ENCODE peak calls at places on chromosome 4, in seven cellular contexts. One of them, this sample, is unnamed.

GRCh38 chr4:124144302-124144701 is 568.2 kb downstream of the ANKRD50 start:
- DNase-seq in transverse colon: no peak
- DNase-seq in brain microvascular endothelial cell: no peak
- DNase-seq in heart left ventricle: no peak
- DNase-seq in MM.1S: no peak
- DNase-seq in A549: no peak
- DNase-seq in CD4-positive, alpha-beta T cell: no peak
- DNase-seq in this sample: no peak

GRCh38 chr4:167222098-167222497 is 12.2 kb downstream of the SPOCK3 start:
- DNase-seq in A549: no peak
- DNase-seq in brain microvascular endothelial cell: no peak
- DNase-seq in heart left ventricle: no peak
- DNase-seq in transverse colon: no peak
- DNase-seq in MM.1S: peak; percentile 56
- DNase-seq in CD4-positive, alpha-beta T cell: no peak
- DNase-seq in this sample: no peak

GRCh38 chr4:147518846-147519767 is 38.2 kb downstream of the EDNRA start:
- DNase-seq in MM.1S: peak; percentile 77
- DNase-seq in CD4-positive, alpha-beta T cell: peak; percentile 35
- DNase-seq in brain microvascular endothelial cell: peak; percentile 81
- DNase-seq in heart left ventricle: peak; percentile 32
- DNase-seq in transverse colon: peak; percentile 45
- DNase-seq in A549: peak; percentile 67
- DNase-seq in this sample: peak; percentile 24

GRCh38 chr4:139297001-139297410 is 4.3 kb upstream of the NAA15 start:
- DNase-seq in MM.1S: peak; percentile 69
- DNase-seq in CD4-positive, alpha-beta T cell: no peak
- DNase-seq in transverse colon: no peak
- DNase-seq in heart left ventricle: no peak
- DNase-seq in brain microvascular endothelial cell: no peak
- DNase-seq in A549: no peak
- DNase-seq in this sample: no peak

GRCh38 chr4:122912810-122913575 is 9.4 kb downstream of the NUDT6 start:
- DNase-seq in brain microvascular endothelial cell: no peak
- DNase-seq in CD4-positive, alpha-beta T cell: no peak
- DNase-seq in transverse colon: no peak
- DNase-seq in MM.1S: no peak
- DNase-seq in heart left ventricle: no peak
- DNase-seq in A549: no peak
- DNase-seq in this sample: no peak

GRCh38 chr4:87032884-87033533 is 98.2 kb downstream of the AFF1 start:
- DNase-seq in A549: no peak
- DNase-seq in MM.1S: no peak
- DNase-seq in brain microvascular endothelial cell: peak; percentile 60
- DNase-seq in transverse colon: no peak
- DNase-seq in heart left ventricle: no peak
- DNase-seq in CD4-positive, alpha-beta T cell: no peak
- DNase-seq in this sample: no peak

GRCh38 chr4:171157462-171158082 is 655.6 kb upstream of the GALNTL6 start:
- DNase-seq in A549: no peak
- DNase-seq in brain microvascular endothelial cell: no peak
- DNase-seq in MM.1S: no peak
- DNase-seq in heart left ventricle: no peak
- DNase-seq in transverse colon: no peak
- DNase-seq in CD4-positive, alpha-beta T cell: no peak
- DNase-seq in this sample: no peak

GRCh38 chr4:77819836-77820679 is 890 bp upstream of the CNOT6L start:
- DNase-seq in heart left ventricle: peak; percentile 95
- DNase-seq in brain microvascular endothelial cell: peak; percentile 71
- DNase-seq in MM.1S: peak; percentile 96
- DNase-seq in CD4-positive, alpha-beta T cell: peak; percentile 93
- DNase-seq in A549: peak; percentile 82
- DNase-seq in transverse colon: peak; percentile 96
- DNase-seq in this sample: peak; percentile 66

GRCh38 chr4:53899544-53900274 is 164.7 kb downstream of the CHIC2 start:
- DNase-seq in brain microvascular endothelial cell: no peak
- DNase-seq in CD4-positive, alpha-beta T cell: no peak
- DNase-seq in heart left ventricle: no peak
- DNase-seq in transverse colon: no peak
- DNase-seq in A549: no peak
- DNase-seq in MM.1S: no peak
- DNase-seq in this sample: no peak

GRCh38 chr4:87657525-87657924 is 7.4 kb downstream of the DMP1 start:
- DNase-seq in heart left ventricle: no peak
- DNase-seq in MM.1S: no peak
- DNase-seq in CD4-positive, alpha-beta T cell: no peak
- DNase-seq in brain microvascular endothelial cell: peak; percentile 64
- DNase-seq in transverse colon: no peak
- DNase-seq in A549: peak; percentile 52
- DNase-seq in this sample: no peak

GRCh38 chr4:119302073-119302832 is 19.7 kb downstream of the FABP2 start:
- DNase-seq in MM.1S: no peak
- DNase-seq in transverse colon: no peak
- DNase-seq in heart left ventricle: no peak
- DNase-seq in CD4-positive, alpha-beta T cell: no peak
- DNase-seq in A549: no peak
- DNase-seq in brain microvascular endothelial cell: no peak
- DNase-seq in this sample: no peak

GRCh38 chr4:20217521-20217920 is 34.2 kb upstream of the SLIT2 start:
- DNase-seq in A549: no peak
- DNase-seq in MM.1S: no peak
- DNase-seq in CD4-positive, alpha-beta T cell: no peak
- DNase-seq in brain microvascular endothelial cell: no peak
- DNase-seq in heart left ventricle: no peak
- DNase-seq in transverse colon: no peak
- DNase-seq in this sample: no peak

GRCh38 chr4:96025031-96025430 is 185.1 kb downstream of the PDHA2 start:
- DNase-seq in CD4-positive, alpha-beta T cell: no peak
- DNase-seq in brain microvascular endothelial cell: no peak
- DNase-seq in MM.1S: no peak
- DNase-seq in heart left ventricle: no peak
- DNase-seq in A549: no peak
- DNase-seq in transverse colon: no peak
- DNase-seq in this sample: no peak

GRCh38 chr4:149203256-149204001 is 612.2 kb downstream of the IQCM start:
- DNase-seq in heart left ventricle: peak; percentile 66
- DNase-seq in brain microvascular endothelial cell: peak; percentile 4
- DNase-seq in MM.1S: no peak
- DNase-seq in CD4-positive, alpha-beta T cell: no peak
- DNase-seq in A549: no peak
- DNase-seq in transverse colon: no peak
- DNase-seq in this sample: no peak

GRCh38 chr4:78775278-78776030 is 696 bp upstream of the BMP2K start:
- DNase-seq in A549: peak; percentile 78
- DNase-seq in CD4-positive, alpha-beta T cell: peak; percentile 75
- DNase-seq in heart left ventricle: peak; percentile 90
- DNase-seq in brain microvascular endothelial cell: peak; percentile 68
- DNase-seq in MM.1S: peak; percentile 85
- DNase-seq in transverse colon: peak; percentile 91
- DNase-seq in this sample: peak; percentile 78

GRCh38 chr4:123198706-123199105 is 197.9 kb upstream of the SPRY1 start:
- DNase-seq in transverse colon: no peak
- DNase-seq in A549: no peak
- DNase-seq in MM.1S: no peak
- DNase-seq in CD4-positive, alpha-beta T cell: no peak
- DNase-seq in heart left ventricle: no peak
- DNase-seq in brain microvascular endothelial cell: no peak
- DNase-seq in this sample: no peak

GRCh38 chr4:69308634-69309033 is 28.4 kb downstream of the UGT2B28 start:
- DNase-seq in heart left ventricle: no peak
- DNase-seq in MM.1S: no peak
- DNase-seq in transverse colon: no peak
- DNase-seq in brain microvascular endothelial cell: no peak
- DNase-seq in A549: no peak
- DNase-seq in CD4-positive, alpha-beta T cell: no peak
- DNase-seq in this sample: no peak

GRCh38 chr4:143337600-143338287 is 1.1 kb downstream of the GAB1 start:
- DNase-seq in MM.1S: peak; percentile 61
- DNase-seq in transverse colon: peak; percentile 79
- DNase-seq in A549: peak; percentile 9
- DNase-seq in CD4-positive, alpha-beta T cell: no peak
- DNase-seq in heart left ventricle: peak; percentile 67
- DNase-seq in brain microvascular endothelial cell: peak; percentile 37
- DNase-seq in this sample: peak; percentile 24

GRCh38 chr4:149825336-149825735 is 9.7 kb upstream of the IQCM start:
- DNase-seq in A549: no peak
- DNase-seq in MM.1S: no peak
- DNase-seq in heart left ventricle: no peak
- DNase-seq in CD4-positive, alpha-beta T cell: no peak
- DNase-seq in transverse colon: no peak
- DNase-seq in brain microvascular endothelial cell: no peak
- DNase-seq in this sample: no peak

GRCh38 chr4:30208731-30209435 is 511.3 kb upstream of the PCDH7 start:
- DNase-seq in brain microvascular endothelial cell: peak; percentile 12
- DNase-seq in transverse colon: no peak
- DNase-seq in CD4-positive, alpha-beta T cell: no peak
- DNase-seq in MM.1S: no peak
- DNase-seq in A549: peak; percentile 46
- DNase-seq in heart left ventricle: no peak
- DNase-seq in this sample: no peak

GRCh38 chr4:137310593-137311490 is 221.5 kb downstream of the PCDH18 start:
- DNase-seq in A549: no peak
- DNase-seq in MM.1S: no peak
- DNase-seq in heart left ventricle: no peak
- DNase-seq in transverse colon: no peak
- DNase-seq in CD4-positive, alpha-beta T cell: no peak
- DNase-seq in brain microvascular endothelial cell: peak; percentile 45
- DNase-seq in this sample: no peak

DNA sequence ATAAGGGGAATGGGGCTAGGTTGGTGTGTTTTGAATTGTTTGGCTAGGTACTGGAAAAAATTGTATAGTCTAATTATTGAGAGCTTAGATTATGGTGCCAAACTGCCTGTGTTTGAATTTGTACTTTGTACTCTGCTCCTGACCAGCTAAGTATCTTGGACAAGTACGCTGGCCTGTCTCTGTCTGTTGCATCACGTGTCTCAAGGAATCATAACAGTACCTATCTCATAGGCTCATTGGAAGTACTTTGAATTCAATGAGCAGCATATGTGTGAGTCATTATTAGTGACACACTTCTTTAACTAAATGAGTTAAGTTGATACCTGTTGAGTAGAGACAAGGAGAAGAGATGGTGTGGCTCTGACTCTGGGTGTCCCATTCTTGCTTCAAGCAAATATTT is 69.5 kb upstream of the MND1 start:
- DNase-seq in A549: no peak
- DNase-seq in transverse colon: no peak
- DNase-seq in heart left ventricle: no peak
- DNase-seq in brain microvascular endothelial cell: no peak
- DNase-seq in CD4-positive, alpha-beta T cell: no peak
- DNase-seq in MM.1S: no peak
- DNase-seq in this sample: no peak
- H3K27ac ChIP-seq in A549: no peak overlapping the region
- H3K27ac ChIP-seq in transverse colon: peak overlapping the region; percentile 59
- H3K27ac ChIP-seq in heart left ventricle: no peak overlapping the region
- H3K27ac ChIP-seq in brain microvascular endothelial cell: no peak overlapping the region
- H3K27ac ChIP-seq in CD4-positive, alpha-beta T cell: no peak overlapping the region
- H3K27ac ChIP-seq in MM.1S: no peak overlapping the region
- H3K27ac ChIP-seq in this sample: no peak overlapping the region

GRCh38 chr4:108117473-108118182 is 51.1 kb downstream of the LEF1 start:
- DNase-seq in transverse colon: no peak
- DNase-seq in heart left ventricle: no peak
- DNase-seq in CD4-positive, alpha-beta T cell: no peak
- DNase-seq in MM.1S: no peak
- DNase-seq in A549: peak; percentile 2
- DNase-seq in brain microvascular endothelial cell: peak; percentile 7
- DNase-seq in this sample: no peak
- H3K27ac ChIP-seq in transverse colon: no peak overlapping the region
- H3K27ac ChIP-seq in heart left ventricle: no peak overlapping the region
- H3K27ac ChIP-seq in CD4-positive, alpha-beta T cell: peak overlapping the region; percentile 89
- H3K27ac ChIP-seq in MM.1S: no peak overlapping the region
- H3K27ac ChIP-seq in A549: no peak overlapping the region
- H3K27ac ChIP-seq in brain microvascular endothelial cell: no peak overlapping the region
- H3K27ac ChIP-seq in this sample: no peak overlapping the region

DNA sequence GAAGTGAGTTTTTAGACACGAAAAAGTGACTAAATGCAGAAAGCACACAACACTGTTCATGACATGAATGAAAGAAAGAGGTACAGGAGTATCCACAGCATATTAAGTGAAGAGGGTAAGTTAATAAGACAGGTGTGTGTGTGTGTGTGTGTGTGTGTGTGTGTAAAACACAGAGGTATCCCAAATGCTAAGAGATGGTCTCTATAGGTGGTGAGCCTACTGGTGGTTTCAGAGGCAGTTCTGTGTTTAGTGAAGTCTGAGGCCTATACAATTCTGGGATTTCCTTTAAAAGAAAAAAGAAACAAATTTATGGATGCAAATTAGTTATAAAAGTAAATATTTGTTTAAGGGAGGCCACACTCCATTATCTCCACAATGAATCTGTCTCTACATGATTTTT is 17.4 kb upstream of the TNIP3 start:
- DNase-seq in brain microvascular endothelial cell: no peak
- DNase-seq in heart left ventricle: no peak
- DNase-seq in CD4-positive, alpha-beta T cell: no peak
- DNase-seq in transverse colon: no peak
- DNase-seq in MM.1S: no peak
- DNase-seq in A549: no peak
- DNase-seq in this sample: no peak
- H3K27ac ChIP-seq in brain microvascular endothelial cell: no peak overlapping the region
- H3K27ac ChIP-seq in heart left ventricle: no peak overlapping the region
- H3K27ac ChIP-seq in CD4-positive, alpha-beta T cell: peak overlapping the region; percentile 62
- H3K27ac ChIP-seq in transverse colon: peak overlapping the region; percentile 82
- H3K27ac ChIP-seq in MM.1S: peak overlapping the region; percentile 53
- H3K27ac ChIP-seq in A549: no peak overlapping the region
- H3K27ac ChIP-seq in this sample: no peak overlapping the region

DNA sequence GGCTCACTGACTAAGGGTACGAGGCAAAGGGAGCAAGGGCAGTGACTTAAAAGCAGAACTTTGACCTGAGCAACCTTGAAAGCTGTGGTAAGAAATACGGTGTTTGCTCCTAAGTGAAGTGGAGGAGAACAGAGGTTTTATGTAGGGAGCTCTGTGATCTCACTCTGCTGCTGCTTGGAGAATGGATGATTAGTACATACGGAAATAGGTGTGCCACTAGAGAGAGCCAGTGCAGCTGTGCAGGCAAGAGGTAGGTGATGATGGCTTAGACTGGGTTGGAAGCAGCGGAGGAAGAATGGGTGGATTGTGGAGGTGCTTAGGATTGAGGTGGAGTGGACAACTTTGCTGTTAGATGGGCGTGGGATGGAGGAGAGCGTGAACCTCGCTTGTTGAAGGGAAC is 85.0 kb downstream of the FAM193A start:
- DNase-seq in A549: no peak
- DNase-seq in heart left ventricle: no peak
- DNase-seq in transverse colon: no peak
- DNase-seq in CD4-positive, alpha-beta T cell: no peak
- DNase-seq in brain microvascular endothelial cell: no peak
- DNase-seq in MM.1S: no peak
- DNase-seq in this sample: no peak
- H3K27ac ChIP-seq in A549: no peak overlapping the region
- H3K27ac ChIP-seq in heart left ventricle: no peak overlapping the region
- H3K27ac ChIP-seq in transverse colon: no peak overlapping the region
- H3K27ac ChIP-seq in CD4-positive, alpha-beta T cell: no peak overlapping the region
- H3K27ac ChIP-seq in brain microvascular endothelial cell: no peak overlapping the region
- H3K27ac ChIP-seq in MM.1S: no peak overlapping the region
- H3K27ac ChIP-seq in this sample: no peak overlapping the region

GRCh38 chr4:89906787-89907521 is 12.3 kb downstream of the MMRN1 start:
- DNase-seq in A549: no peak
- DNase-seq in brain microvascular endothelial cell: no peak
- DNase-seq in transverse colon: no peak
- DNase-seq in MM.1S: no peak
- DNase-seq in heart left ventricle: no peak
- DNase-seq in CD4-positive, alpha-beta T cell: no peak
- DNase-seq in this sample: no peak
- H3K27ac ChIP-seq in A549: no peak overlapping the region
- H3K27ac ChIP-seq in brain microvascular endothelial cell: no peak overlapping the region
- H3K27ac ChIP-seq in transverse colon: no peak overlapping the region
- H3K27ac ChIP-seq in MM.1S: no peak overlapping the region
- H3K27ac ChIP-seq in heart left ventricle: no peak overlapping the region
- H3K27ac ChIP-seq in CD4-positive, alpha-beta T cell: no peak overlapping the region
- H3K27ac ChIP-seq in this sample: no peak overlapping the region